ENCODE peak calls at places on chromosome 21, in six cellular contexts. H, G, A, K, Z and C are unnamed samples.

GRCh38 chr21:43921979-43922945 is 57.2 kb downstream of the AGPAT3 start:
- DNase-seq in H (peak), G (no peak), A (no peak), K (peak), Z (peak), C (peak)

GRCh38 chr21:43675871-43676270 is 16.5 kb downstream of the RRP1B start:
- DNase-seq in H (no peak), G (no peak), A (no peak), K (no peak), Z (no peak), C (no peak)

GRCh38 chr21:43703068-43703880 is 15.7 kb upstream of the PDXK start:
- DNase-seq in H (peak), G (no peak), A (peak), K (peak), Z (no peak), C (no peak)

GRCh38 chr21:43936186-43936967 is 71.4 kb downstream of the AGPAT3 start:
- DNase-seq in H (no peak), G (no peak), A (no peak), K (no peak), Z (no peak), C (no peak)

GRCh38 chr21:44706706-44707615 is 4.4 kb downstream of the TSPEAR start:
- DNase-seq in H (no peak), G (no peak), A (no peak), K (no peak), Z (no peak), C (no peak)

GRCh38 chr21:44415073-44416025 is 40.0 kb upstream of the LRRC3 start:
- DNase-seq in H (no peak), G (no peak), A (peak), K (no peak), Z (no peak), C (no peak)

GRCh38 chr21:26587621-26588260 is 14.7 kb upstream of the CYYR1 start:
- DNase-seq in H (no peak), G (no peak), A (no peak), K (peak), Z (no peak), C (no peak)

GRCh38 chr21:34874689-34875513 is 174.2 kb downstream of the RUNX1 start:
- DNase-seq in H (no peak), G (no peak), A (no peak), K (no peak), Z (no peak), C (no peak)

GRCh38 chr21:16424331-16424749 is 694.6 kb downstream of the USP25 start:
- DNase-seq in H (no peak), G (no peak), A (no peak), K (peak), Z (no peak), C (no peak)

GRCh38 chr21:34523019-34523418 is 11.0 kb upstream of the KCNE1 start:
- DNase-seq in H (no peak), G (no peak), A (no peak), K (no peak), Z (no peak), C (no peak)

GRCh38 chr21:31801551-31802234 is 69.8 kb upstream of the SCAF4 start:
- DNase-seq in H (no peak), G (no peak), A (no peak), K (no peak), Z (no peak), C (no peak)

GRCh38 chr21:31974454-31974985 is 101.7 kb downstream of the HUNK start:
- DNase-seq in H (no peak), G (no peak), A (peak), K (no peak), Z (peak), C (peak)

GRCh38 chr21:43331962-43332458 is 94.9 kb downstream of the SIK1 start:
- DNase-seq in H (no peak), G (no peak), A (no peak), K (peak), Z (no peak), C (no peak)

GRCh38 chr21:26686278-26686677 is 113.2 kb upstream of the CYYR1 start:
- DNase-seq in H (no peak), G (no peak), A (peak), K (no peak), Z (no peak), C (peak)

GRCh38 chr21:35614412-35614901 is 445.9 kb downstream of the SETD4 start:
- DNase-seq in H (no peak), G (no peak), A (no peak), K (peak), Z (no peak), C (no peak)

GRCh38 chr21:34603710-34604057 is 11.2 kb downstream of the RCAN1 start:
- DNase-seq in H (no peak), G (no peak), A (no peak), K (no peak), Z (no peak), C (no peak)

GRCh38 chr21:34526618-34527290 is 14.7 kb upstream of the KCNE1 start:
- DNase-seq in H (peak), G (no peak), A (peak), K (peak), Z (no peak), C (no peak)

GRCh38 chr21:34870246-34870645 is 178.9 kb downstream of the RUNX1 start:
- DNase-seq in H (no peak), G (no peak), A (no peak), K (no peak), Z (no peak), C (no peak)

GRCh38 chr21:35226960-35227741 is 178.0 kb upstream of the RUNX1 start:
- DNase-seq in H (no peak), G (peak), A (no peak), K (no peak), Z (peak), C (peak)

GRCh38 chr21:44331650-44332306 is 7.4 kb downstream of the CFAP410 start:
- DNase-seq in H (no peak), G (no peak), A (no peak), K (peak), Z (no peak), C (no peak)

GRCh38 chr21:38054334-38054733 is 138.1 kb upstream of the KCNJ6 start:
- DNase-seq in H (no peak), G (no peak), A (no peak), K (no peak), Z (no peak), C (no peak)

GRCh38 chr21:31008355-31008754 is 29.9 kb downstream of the KRTAP19-8 start:
- DNase-seq in H (no peak), G (no peak), A (no peak), K (no peak), Z (no peak), C (no peak)

GRCh38 chr21:45749974-45750373 is 106.4 kb downstream of the PCBP3 start:
- DNase-seq in H (no peak), G (no peak), A (no peak), K (no peak), Z (no peak), C (no peak)

GRCh38 chr21:45748593-45748992 is 105.1 kb downstream of the PCBP3 start:
- DNase-seq in H (no peak), G (no peak), A (no peak), K (no peak), Z (no peak), C (no peak)

GRCh38 chr21:45745256-45745655 is 101.7 kb downstream of the PCBP3 start:
- DNase-seq in H (no peak), G (no peak), A (no peak), K (no peak), Z (no peak), C (no peak)

GRCh38 chr21:45747802-45748445 is 104.4 kb downstream of the PCBP3 start:
- DNase-seq in H (no peak), G (no peak), A (no peak), K (no peak), Z (no peak), C (no peak)

GRCh38 chr21:45747233-45747766 is 103.8 kb downstream of the PCBP3 start:
- DNase-seq in H (no peak), G (no peak), A (no peak), K (no peak), Z (no peak), C (no peak)
- H3K4me3 ChIP-seq in H (no peak), G (no peak), A (no peak), K (no peak), Z (no peak), C (no peak)

GRCh38 chr21:39072468-39072867 is 110.8 kb downstream of the PSMG1 start:
- DNase-seq in H (no peak), G (no peak), A (no peak), K (no peak), Z (no peak), C (no peak)
- H3K4me3 ChIP-seq in H (no peak), G (no peak), A (no peak), K (no peak), Z (no peak), C (no peak)

DNA sequence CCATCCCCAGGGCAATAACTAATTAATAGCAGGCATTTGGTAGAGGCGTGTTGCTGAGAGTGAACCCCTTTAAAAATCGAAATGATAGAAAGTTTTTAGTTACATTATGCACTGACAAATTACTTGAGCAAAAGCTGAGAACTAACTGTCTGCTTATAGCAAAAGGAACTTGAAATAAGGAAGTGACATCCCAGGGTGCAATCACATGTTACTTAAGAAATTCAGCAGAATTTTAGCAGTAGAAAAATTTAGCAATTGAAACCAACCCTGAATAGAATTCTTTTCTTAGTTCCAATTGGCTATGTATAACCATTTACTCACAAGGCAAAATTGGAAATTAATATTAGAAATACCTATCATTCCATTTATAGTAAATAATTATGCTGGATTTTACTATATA is 139.5 kb upstream of the SAMSN1 start:
- DNase-seq in H (no peak), G (no peak), A (no peak), K (no peak), Z (no peak), C (no peak)
- H3K4me3 ChIP-seq in H (no peak), G (no peak), A (no peak), K (no peak), Z (no peak), C (no peak)

GRCh38 chr21:27700974-27701614 is 734.2 kb upstream of the ADAMTS5 start:
- DNase-seq in H (peak), G (no peak), A (peak), K (peak), Z (no peak), C (peak)
- H3K4me3 ChIP-seq in H (peak), G (no peak), A (no peak), K (peak), Z (no peak), C (no peak)

GRCh38 chr21:33364830-33365229 is 38.4 kb upstream of the IFNGR2 start:
- DNase-seq in H (no peak), G (no peak), A (no peak), K (no peak), Z (no peak), C (no peak)

GRCh38 chr21:33360871-33361602 is 36.3 kb downstream of the IFNAR1 start:
- DNase-seq in H (peak), G (peak), A (peak), K (peak), Z (peak), C (peak)

GRCh38 chr21:33360281-33360680 is 35.5 kb downstream of the IFNAR1 start:
- DNase-seq in H (no peak), G (no peak), A (no peak), K (peak), Z (no peak), C (no peak)

GRCh38 chr21:33359446-33359845 is 34.7 kb downstream of the IFNAR1 start:
- DNase-seq in H (no peak), G (no peak), A (no peak), K (no peak), Z (no peak), C (no peak)

DNA sequence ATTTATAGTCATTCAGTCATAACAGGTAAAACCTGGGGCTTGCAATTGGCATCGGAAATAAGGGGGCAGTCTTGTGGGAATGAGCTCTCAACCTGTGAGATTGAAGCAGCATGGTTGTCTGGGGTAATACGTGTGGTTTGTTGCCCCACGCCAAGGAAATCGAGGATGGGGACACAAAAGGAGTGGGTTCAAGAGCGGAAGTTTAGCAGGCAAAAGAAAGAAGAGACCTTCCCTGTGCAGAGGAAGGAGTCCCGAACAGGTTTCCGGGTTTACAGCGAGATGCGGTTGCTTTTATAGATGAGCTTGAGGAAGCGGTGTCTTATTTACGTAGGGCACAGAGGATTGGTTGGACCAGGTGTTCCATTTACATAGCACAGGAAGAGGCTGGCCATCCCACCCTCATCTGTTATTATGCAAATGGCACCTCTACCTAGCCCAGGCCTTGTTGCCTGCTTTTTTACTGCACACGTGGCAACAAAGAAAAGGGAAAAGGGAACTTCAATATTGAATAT is 37.3 kb downstream of the IFNAR1 start:
- DNase-seq in H (no peak), G (peak), A (peak), K (no peak), Z (peak), C (peak)
- H3K4me3 ChIP-seq in H (peak), G (peak), A (no peak), K (no peak), Z (peak), C (peak)

GRCh38 chr21:41153443-41153842 is 14.5 kb upstream of the BACE2 start:
- DNase-seq in H (no peak), G (no peak), A (no peak), K (no peak), Z (no peak), C (no peak)
- H3K4me3 ChIP-seq in H (no peak), G (no peak), A (no peak), K (no peak), Z (no peak), C (no peak)

DNA sequence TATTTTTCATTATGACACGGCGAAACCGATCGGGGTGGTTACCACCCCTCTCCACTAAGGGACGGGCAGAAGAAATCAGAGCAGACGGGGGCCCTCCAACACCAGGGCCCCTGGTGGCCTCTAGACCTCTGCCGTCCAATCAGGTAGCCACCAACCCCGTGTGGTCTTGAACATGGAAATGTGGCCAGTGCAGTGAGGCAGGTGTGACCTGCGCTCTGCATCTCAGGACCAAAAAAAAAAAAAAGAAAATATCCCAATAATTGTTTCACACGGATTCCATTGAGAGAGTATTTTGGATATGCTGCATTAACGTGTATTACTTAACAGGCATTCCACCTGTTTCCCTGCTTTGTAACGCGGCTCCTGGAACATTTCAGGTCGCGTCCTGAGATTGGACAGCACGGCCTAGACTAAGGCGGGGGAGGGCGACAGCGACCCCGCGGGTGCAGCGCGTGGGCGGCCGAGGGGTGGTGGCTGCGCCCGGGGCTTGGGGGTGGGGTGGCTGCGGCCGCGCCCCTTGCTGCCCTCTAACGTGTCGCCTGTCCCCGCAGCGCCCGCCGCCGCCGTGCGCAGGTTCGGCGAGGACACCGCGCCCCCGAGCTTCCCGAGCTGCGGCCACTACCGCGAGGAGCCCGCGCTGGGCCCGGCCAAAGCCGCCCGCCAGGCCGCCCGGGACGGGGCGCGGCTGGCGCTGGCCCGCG is 48.3 kb downstream of the SIM2 start:
- DNase-seq in H (peak), G (no peak), A (no peak), K (no peak), Z (no peak), C (no peak)
- H3K4me3 ChIP-seq in H (peak), G (no peak), A (peak), K (peak), Z (no peak), C (no peak)